ENCODE peak calls at places on chromosome 18, in ten cellular contexts. One of them, this sample, is unnamed.
A peak's percentile ranks its signal among the peaks of the same experiment; 100 is the strongest.

GRCh38 chr18:9025104-9025838 is 77.2 kb upstream of the NDUFV2 start:
- DNase-seq in H9: no peak
- DNase-seq in hepatocyte: peak; percentile 22
- DNase-seq in SK-N-SH: no peak
- DNase-seq in mammary epithelial cell: peak; percentile 42
- DNase-seq in HCT116: peak; percentile 89
- DNase-seq in MM.1S: no peak
- DNase-seq in K562: no peak
- DNase-seq in astrocyte: peak; percentile 69
- DNase-seq in keratinocyte: no peak
- DNase-seq in this sample: no peak

GRCh38 chr18:12744103-12744502 is 41.3 kb downstream of the PSMG2 start:
- DNase-seq in H9: no peak
- DNase-seq in hepatocyte: peak; percentile 53
- DNase-seq in SK-N-SH: peak; percentile 66
- DNase-seq in mammary epithelial cell: peak; percentile 64
- DNase-seq in HCT116: peak; percentile 42
- DNase-seq in MM.1S: peak; percentile 66
- DNase-seq in K562: peak; percentile 45
- DNase-seq in astrocyte: peak; percentile 50
- DNase-seq in keratinocyte: no peak
- DNase-seq in this sample: peak; percentile 74

GRCh38 chr18:1929720-1930119 is 641.6 kb downstream of the METTL4 start:
- DNase-seq in H9: no peak
- DNase-seq in hepatocyte: no peak
- DNase-seq in SK-N-SH: no peak
- DNase-seq in mammary epithelial cell: no peak
- DNase-seq in HCT116: no peak
- DNase-seq in MM.1S: no peak
- DNase-seq in K562: no peak
- DNase-seq in astrocyte: no peak
- DNase-seq in keratinocyte: no peak
- DNase-seq in this sample: no peak

GRCh38 chr18:21664069-21664468 is 40.5 kb downstream of the ABHD3 start:
- DNase-seq in H9: no peak
- DNase-seq in hepatocyte: no peak
- DNase-seq in SK-N-SH: no peak
- DNase-seq in mammary epithelial cell: no peak
- DNase-seq in HCT116: no peak
- DNase-seq in MM.1S: no peak
- DNase-seq in K562: no peak
- DNase-seq in astrocyte: no peak
- DNase-seq in keratinocyte: no peak
- DNase-seq in this sample: no peak

GRCh38 chr18:77061291-77061945 is 71.2 kb downstream of the MBP start:
- DNase-seq in H9: no peak
- DNase-seq in hepatocyte: no peak
- DNase-seq in SK-N-SH: no peak
- DNase-seq in mammary epithelial cell: no peak
- DNase-seq in HCT116: no peak
- DNase-seq in MM.1S: no peak
- DNase-seq in K562: no peak
- DNase-seq in astrocyte: no peak
- DNase-seq in keratinocyte: no peak
- DNase-seq in this sample: no peak

GRCh38 chr18:79064228-79064627 is 5.0 kb upstream of the ATP9B start:
- DNase-seq in H9: no peak
- DNase-seq in hepatocyte: no peak
- DNase-seq in SK-N-SH: no peak
- DNase-seq in mammary epithelial cell: no peak
- DNase-seq in HCT116: no peak
- DNase-seq in MM.1S: no peak
- DNase-seq in K562: no peak
- DNase-seq in astrocyte: no peak
- DNase-seq in keratinocyte: no peak
- DNase-seq in this sample: no peak

GRCh38 chr18:55096261-55097026 is 137.2 kb upstream of the CCDC68 start:
- DNase-seq in H9: peak; percentile 64
- DNase-seq in hepatocyte: peak; percentile 57
- DNase-seq in SK-N-SH: peak; percentile 37
- DNase-seq in mammary epithelial cell: peak; percentile 62
- DNase-seq in HCT116: peak; percentile 32
- DNase-seq in MM.1S: peak; percentile 55
- DNase-seq in K562: peak; percentile 17
- DNase-seq in astrocyte: peak; percentile 71
- DNase-seq in keratinocyte: peak; percentile 4
- DNase-seq in this sample: peak; percentile 17

GRCh38 chr18:12625242-12625641 is 32.7 kb downstream of the SPIRE1 start:
- DNase-seq in H9: no peak
- DNase-seq in hepatocyte: no peak
- DNase-seq in SK-N-SH: no peak
- DNase-seq in mammary epithelial cell: no peak
- DNase-seq in HCT116: no peak
- DNase-seq in MM.1S: no peak
- DNase-seq in K562: no peak
- DNase-seq in astrocyte: no peak
- DNase-seq in keratinocyte: no peak
- DNase-seq in this sample: no peak

GRCh38 chr18:12287684-12288405 is 20.2 kb upstream of the TUBB6 start:
- DNase-seq in H9: peak; percentile 60
- DNase-seq in hepatocyte: peak; percentile 84
- DNase-seq in SK-N-SH: peak; percentile 55
- DNase-seq in mammary epithelial cell: peak; percentile 98
- DNase-seq in HCT116: peak; percentile 54
- DNase-seq in MM.1S: no peak
- DNase-seq in K562: peak; percentile 66
- DNase-seq in astrocyte: peak; percentile 97
- DNase-seq in keratinocyte: peak; percentile 90
- DNase-seq in this sample: no peak

GRCh38 chr18:63974991-63975390 is 5.1 kb downstream of the SERPINB8 start:
- DNase-seq in H9: no peak
- DNase-seq in hepatocyte: no peak
- DNase-seq in SK-N-SH: no peak
- DNase-seq in mammary epithelial cell: peak; percentile 45
- DNase-seq in HCT116: peak; percentile 21
- DNase-seq in MM.1S: no peak
- DNase-seq in K562: no peak
- DNase-seq in astrocyte: no peak
- DNase-seq in keratinocyte: no peak
- DNase-seq in this sample: peak; percentile 3

GRCh38 chr18:37476182-37476581 is 89.4 kb downstream of the CELF4 start:
- DNase-seq in H9: peak; percentile 69
- DNase-seq in hepatocyte: peak; percentile 57
- DNase-seq in SK-N-SH: peak; percentile 62
- DNase-seq in mammary epithelial cell: peak; percentile 9
- DNase-seq in HCT116: peak; percentile 31
- DNase-seq in MM.1S: peak; percentile 61
- DNase-seq in K562: peak; percentile 70
- DNase-seq in astrocyte: no peak
- DNase-seq in keratinocyte: no peak
- DNase-seq in this sample: peak; percentile 35

GRCh38 chr18:12271376-12272235 is 17.4 kb downstream of the CIDEA start:
- DNase-seq in H9: peak; percentile 86
- DNase-seq in hepatocyte: peak; percentile 91
- DNase-seq in SK-N-SH: peak; percentile 90
- DNase-seq in mammary epithelial cell: peak; percentile 65
- DNase-seq in HCT116: peak; percentile 49
- DNase-seq in MM.1S: peak; percentile 80
- DNase-seq in K562: peak; percentile 89
- DNase-seq in astrocyte: peak; percentile 56
- DNase-seq in keratinocyte: no peak
- DNase-seq in this sample: peak; percentile 69

GRCh38 chr18:80147418-80148315 is 38.6 kb downstream of the ADNP2 start:
- DNase-seq in H9: peak; percentile 68
- DNase-seq in hepatocyte: no peak
- DNase-seq in SK-N-SH: peak; percentile 79
- DNase-seq in mammary epithelial cell: peak; percentile 86
- DNase-seq in HCT116: no peak
- DNase-seq in MM.1S: peak; percentile 83
- DNase-seq in K562: no peak
- DNase-seq in astrocyte: peak; percentile 73
- DNase-seq in keratinocyte: no peak
- DNase-seq in this sample: peak; percentile 2

DNA sequence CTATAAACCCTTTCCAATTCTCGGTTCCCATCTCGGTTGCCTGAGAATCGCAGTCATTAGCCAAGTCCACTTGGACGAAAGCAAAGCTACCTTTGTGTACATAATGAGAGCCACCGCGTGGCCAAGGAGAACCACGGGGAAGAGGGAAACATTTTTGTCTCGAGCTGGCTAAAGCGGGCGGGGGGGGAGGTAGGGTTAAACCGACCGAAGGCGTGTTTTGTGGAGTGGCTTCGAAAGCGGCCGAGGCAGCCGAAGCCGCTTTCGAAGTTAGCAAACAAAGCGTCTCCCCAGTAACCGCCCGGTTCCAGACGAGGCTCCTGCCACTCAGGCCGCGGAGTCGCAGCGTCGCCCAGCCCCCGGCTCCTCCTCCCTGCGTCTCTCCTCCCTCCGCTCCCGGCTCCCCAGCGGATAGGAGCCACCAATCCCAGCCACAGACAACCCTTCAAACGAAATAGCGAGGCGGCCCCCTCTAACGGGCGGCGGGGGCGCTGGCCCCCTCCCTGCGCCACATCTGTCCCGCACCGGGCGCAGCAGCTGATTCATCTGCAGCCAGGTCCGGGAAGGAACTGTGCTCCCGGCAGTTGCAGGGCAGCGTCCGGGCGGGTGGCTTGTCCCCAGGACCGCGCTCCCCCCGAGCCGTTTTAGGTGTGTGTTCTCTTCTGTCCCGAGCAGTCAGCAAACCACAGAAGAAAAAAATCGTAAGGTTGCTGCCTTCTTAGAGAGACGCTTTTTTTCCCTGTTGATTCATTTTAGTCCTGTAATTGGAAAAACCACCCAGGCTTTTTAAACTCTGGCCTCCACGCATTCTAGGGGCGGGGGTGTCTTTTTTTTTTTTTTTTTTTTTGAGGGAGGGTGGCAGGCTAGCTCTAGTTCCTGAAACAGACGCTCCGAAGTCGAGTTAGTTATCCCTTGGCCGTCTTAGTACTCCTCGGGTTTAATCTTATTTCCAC is 1.8 kb upstream of the TGIF1 start:
- DNase-seq in H9: peak; percentile 98
- DNase-seq in hepatocyte: peak; percentile 98
- DNase-seq in SK-N-SH: peak; percentile 88
- DNase-seq in mammary epithelial cell: peak; percentile 99
- DNase-seq in HCT116: peak; percentile 92
- DNase-seq in MM.1S: peak; percentile 95
- DNase-seq in K562: peak; percentile 92
- DNase-seq in astrocyte: peak; percentile 93
- DNase-seq in keratinocyte: no peak
- DNase-seq in this sample: peak; percentile 88
- H3K79me2 ChIP-seq in H9: peaks cover 36% of the 10 kb centered on the region
- H3K79me2 ChIP-seq in hepatocyte: peaks cover 30% of the 10 kb centered on the region
- H3K79me2 ChIP-seq in SK-N-SH: peaks cover 42% of the 10 kb centered on the region
- H3K79me2 ChIP-seq in mammary epithelial cell: peaks cover 32% of the 10 kb centered on the region
- H3K79me2 ChIP-seq in HCT116: peaks cover 52% of the 10 kb centered on the region
- H3K79me2 ChIP-seq in MM.1S: no peaks in the 10 kb centered on the region
- H3K79me2 ChIP-seq in K562: peaks cover 65% of the 10 kb centered on the region
- H3K79me2 ChIP-seq in astrocyte: peaks cover 31% of the 10 kb centered on the region
- H3K79me2 ChIP-seq in keratinocyte: peaks cover 32% of the 10 kb centered on the region
- H3K79me2 ChIP-seq in this sample: peaks cover 29% of the 10 kb centered on the region

GRCh38 chr18:73752965-73753364 is 394.7 kb downstream of the FBXO15 start:
- DNase-seq in H9: no peak
- DNase-seq in hepatocyte: no peak
- DNase-seq in SK-N-SH: no peak
- DNase-seq in mammary epithelial cell: no peak
- DNase-seq in HCT116: no peak
- DNase-seq in MM.1S: no peak
- DNase-seq in K562: no peak
- DNase-seq in astrocyte: peak; percentile 35
- DNase-seq in keratinocyte: no peak
- DNase-seq in this sample: no peak
- H2AFZ ChIP-seq in H9: no peak overlapping the region
- H2AFZ ChIP-seq in hepatocyte: no peak overlapping the region
- H2AFZ ChIP-seq in SK-N-SH: no peak overlapping the region
- H2AFZ ChIP-seq in mammary epithelial cell: no peak overlapping the region
- H2AFZ ChIP-seq in HCT116: no peak overlapping the region
- H2AFZ ChIP-seq in MM.1S: no peak overlapping the region
- H2AFZ ChIP-seq in K562: no peak overlapping the region
- H2AFZ ChIP-seq in astrocyte: peak overlapping the region; percentile 11
- H2AFZ ChIP-seq in keratinocyte: no peak overlapping the region
- H2AFZ ChIP-seq in this sample: no peak overlapping the region

DNA sequence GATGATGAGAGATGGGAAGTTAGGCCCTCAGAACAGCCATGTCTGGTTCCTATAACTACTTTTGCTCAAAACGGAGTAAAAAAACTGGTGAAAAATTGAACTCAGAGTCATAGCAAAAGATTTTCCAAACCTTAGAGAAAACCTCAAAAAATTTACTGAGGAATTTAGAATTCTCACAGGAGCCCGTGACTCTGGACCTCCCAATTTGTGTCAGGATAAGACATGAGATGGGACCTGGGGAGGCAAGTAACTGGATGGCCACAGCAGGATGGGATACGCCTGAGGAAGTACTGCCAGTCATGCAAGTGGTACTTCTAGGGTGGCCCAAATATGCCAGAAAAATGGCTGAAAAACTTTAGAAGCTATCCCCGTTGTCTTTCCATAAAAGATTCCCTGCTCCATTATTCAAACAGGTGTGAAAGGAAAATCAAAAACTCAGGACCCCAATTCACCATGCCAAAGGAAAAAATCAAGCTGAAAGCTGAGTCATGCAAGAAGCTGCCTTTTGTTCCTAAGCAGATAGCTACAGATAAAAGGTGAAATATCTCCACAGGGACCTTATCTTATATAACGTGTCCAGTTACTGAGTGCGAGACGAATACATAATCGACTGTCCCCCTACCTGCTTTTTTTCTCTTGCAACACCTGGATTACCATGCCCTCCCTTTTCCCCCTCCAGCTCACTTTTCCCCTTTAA is 34.1 kb upstream of the LIPG start:
- DNase-seq in H9: no peak
- DNase-seq in hepatocyte: no peak
- DNase-seq in SK-N-SH: no peak
- DNase-seq in mammary epithelial cell: no peak
- DNase-seq in HCT116: no peak
- DNase-seq in MM.1S: no peak
- DNase-seq in K562: no peak
- DNase-seq in astrocyte: no peak
- DNase-seq in keratinocyte: no peak
- DNase-seq in this sample: no peak
- H3K4me1 ChIP-seq in H9: peaks cover 3% of the 10 kb centered on the region
- H3K4me1 ChIP-seq in hepatocyte: peaks cover 13% of the 10 kb centered on the region
- H3K4me1 ChIP-seq in SK-N-SH: no peaks in the 10 kb centered on the region
- H3K4me1 ChIP-seq in mammary epithelial cell: no peaks in the 10 kb centered on the region
- H3K4me1 ChIP-seq in HCT116: no peaks in the 10 kb centered on the region
- H3K4me1 ChIP-seq in MM.1S: peaks cover 6% of the 10 kb centered on the region
- H3K4me1 ChIP-seq in K562: peaks cover 24% of the 10 kb centered on the region
- H3K4me1 ChIP-seq in astrocyte: no peaks in the 10 kb centered on the region
- H3K4me1 ChIP-seq in keratinocyte: no peaks in the 10 kb centered on the region
- H3K4me1 ChIP-seq in this sample: no peaks in the 10 kb centered on the region

DNA sequence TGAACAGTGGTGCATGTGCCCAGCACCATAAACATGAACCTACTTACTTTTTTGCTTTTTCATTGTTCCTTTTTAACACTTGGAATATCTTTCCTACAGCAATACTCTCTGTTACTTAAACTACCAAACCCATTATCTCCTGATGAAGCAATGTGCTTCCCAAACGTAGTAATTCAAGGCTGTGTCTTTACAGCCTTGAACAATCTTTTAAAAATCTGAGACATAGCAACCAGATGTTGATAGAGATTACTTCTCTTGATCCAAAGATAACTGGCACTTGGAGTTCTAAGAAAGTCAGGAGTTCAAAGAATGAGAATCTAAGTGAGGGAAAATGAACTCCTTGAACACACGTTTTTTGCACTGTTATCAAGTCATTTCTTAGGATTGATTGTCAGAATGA is 40.4 kb downstream of the ATP8B1 start:
- DNase-seq in H9: no peak
- DNase-seq in hepatocyte: no peak
- DNase-seq in SK-N-SH: no peak
- DNase-seq in mammary epithelial cell: no peak
- DNase-seq in HCT116: no peak
- DNase-seq in MM.1S: no peak
- DNase-seq in K562: no peak
- DNase-seq in astrocyte: no peak
- DNase-seq in keratinocyte: no peak
- DNase-seq in this sample: no peak
- H3K79me2 ChIP-seq in H9: no peaks in the 10 kb centered on the region
- H3K79me2 ChIP-seq in hepatocyte: peaks cover 67% of the 10 kb centered on the region
- H3K79me2 ChIP-seq in SK-N-SH: peaks cover 97% of the 10 kb centered on the region
- H3K79me2 ChIP-seq in mammary epithelial cell: peaks cover 12% of the 10 kb centered on the region
- H3K79me2 ChIP-seq in HCT116: peaks cover 4% of the 10 kb centered on the region
- H3K79me2 ChIP-seq in MM.1S: no peaks in the 10 kb centered on the region
- H3K79me2 ChIP-seq in K562: no peaks in the 10 kb centered on the region
- H3K79me2 ChIP-seq in astrocyte: peaks cover 73% of the 10 kb centered on the region
- H3K79me2 ChIP-seq in keratinocyte: peaks cover 4% of the 10 kb centered on the region
- H3K79me2 ChIP-seq in this sample: no peaks in the 10 kb centered on the region

This sample was measured in OCI-LY7.